ENCODE peak calls at places on chromosomes 3 and 15, in five cellular contexts. W is neuronal stem cell, Z is H9, H is H1, L is trophoblast cell. U is an unnamed sample.

GRCh38 chr15:71756574-71757352 is 53.6 kb upstream of the NR2E3 start:
- DNase-seq in W (no peak), Z (no peak), H (no peak), L (peak; percentile 94), U (no peak)

GRCh38 chr15:25640381-25640780 is 201.6 kb upstream of the UBE3A start:
- DNase-seq in W (no peak), Z (no peak), H (no peak), L (peak; percentile 90), U (no peak)

GRCh38 chr3:117346878-117347277 is 637.3 kb downstream of the TUSC7 start:
- DNase-seq in W (no peak), Z (no peak), H (no peak), L (no peak), U (no peak)

GRCh38 chr3:36496734-36497133 is 116.4 kb downstream of the STAC start:
- DNase-seq in W (no peak), Z (no peak), H (no peak), L (peak; percentile 57), U (peak; percentile 33)

GRCh38 chr15:89649716-89650115 is 5.6 kb downstream of the KIF7 start:
- DNase-seq in W (no peak), Z (no peak), H (no peak), L (no peak), U (no peak)

GRCh38 chr3:13963137-13963886 is 83.4 kb upstream of the WNT7A start:
- DNase-seq in W (no peak), Z (no peak), H (no peak), L (peak; percentile 40), U (no peak)

GRCh38 chr15:73296621-73297353 is 72.0 kb downstream of the HCN4 start:
- DNase-seq in W (no peak), Z (no peak), H (no peak), L (no peak), U (no peak)

GRCh38 chr3:134027631-134028030 is 2.1 kb downstream of the SLCO2A1 start:
- DNase-seq in W (no peak), Z (no peak), H (no peak), L (peak; percentile 91), U (no peak)

GRCh38 chr3:123719785-123720531 is 135.1 kb upstream of the HACD2 start:
- DNase-seq in W (no peak), Z (no peak), H (no peak), L (no peak), U (no peak)

GRCh38 chr3:143973352-143974021 is 1.9 kb downstream of the DIPK2A start:
- DNase-seq in W (no peak), Z (no peak), H (no peak), L (no peak), U (peak; percentile 49)

GRCh38 chr3:46661776-46662766 is 31.4 kb downstream of the ALS2CL start:
- DNase-seq in W (no peak), Z (peak; percentile 46), H (no peak), L (no peak), U (no peak)

GRCh38 chr3:122679467-122680291 is 960 bp upstream of the PARP14 start:
- DNase-seq in W (no peak), Z (peak; percentile 29), H (no peak), L (peak; percentile 12), U (peak; percentile 42)

GRCh38 chr15:89002281-89002761 is 85.9 kb upstream of the ABHD2 start:
- DNase-seq in W (no peak), Z (no peak), H (no peak), L (no peak), U (peak; percentile 91)

GRCh38 chr3:157999246-157999645 is 107.0 kb downstream of the SHOX2 start:
- DNase-seq in W (no peak), Z (no peak), H (no peak), L (no peak), U (no peak)

GRCh38 chr3:14353486-14353885 is 48.9 kb upstream of the SLC6A6 start:
- DNase-seq in W (no peak), Z (peak; percentile 49), H (no peak), L (no peak), U (peak; percentile 52)

GRCh38 chr3:151327571-151328198 is 1.7 kb downstream of the P2RY13 start:
- DNase-seq in W (no peak), Z (no peak), H (no peak), L (peak; percentile 61), U (peak; percentile 33)

GRCh38 chr15:90493647-90494046 is 36.1 kb upstream of the CRTC3 start:
- DNase-seq in W (no peak), Z (no peak), H (no peak), L (no peak), U (no peak)

GRCh38 chr3:191492601-191493000 is 31.6 kb downstream of the PYDC2 start:
- DNase-seq in W (no peak), Z (no peak), H (no peak), L (no peak), U (no peak)

GRCh38 chr3:11367116-11367781 is 95.1 kb downstream of the ATG7 start:
- DNase-seq in W (no peak), Z (no peak), H (no peak), L (no peak), U (peak; percentile 94)

GRCh38 chr3:27666708-27667107 is 55.4 kb downstream of the EOMES start:
- DNase-seq in W (peak; percentile 71), Z (peak; percentile 87), H (peak; percentile 41), L (peak; percentile 35), U (peak; percentile 56)

GRCh38 chr3:127214990-127215389 is 22.1 kb downstream of the PRR23E start:
- DNase-seq in W (peak; percentile 15), Z (no peak), H (no peak), L (no peak), U (no peak)

GRCh38 chr3:198032445-198032936 is 72.5 kb downstream of the LMLN start:
- DNase-seq in W (no peak), Z (peak; percentile 27), H (no peak), L (no peak), U (no peak)

GRCh38 chr3:188605231-188605630 is 451.3 kb downstream of the LPP start:
- DNase-seq in W (no peak), Z (no peak), H (no peak), L (no peak), U (no peak)

GRCh38 chr15:75121547-75121946 is 80.1 kb upstream of the C15orf39 start:
- DNase-seq in W (no peak), Z (no peak), H (no peak), L (no peak), U (no peak)

GRCh38 chr3:45583021-45583851 is 11.3 kb upstream of the LIMD1 start:
- DNase-seq in W (no peak), Z (no peak), H (no peak), L (no peak), U (no peak)

GRCh38 chr3:195865752-195866151 is 42.6 kb downstream of the TNK2 start:
- DNase-seq in W (no peak), Z (no peak), H (no peak), L (no peak), U (no peak)

GRCh38 chr3:121488628-121489027 is 57.2 kb downstream of the POLQ start:
- DNase-seq in W (no peak), Z (no peak), H (no peak), L (peak; percentile 3), U (no peak)

GRCh38 chr15:75578206-75578947 is 738 bp downstream of the PTPN9 start:
- DNase-seq in W (peak; percentile 27), Z (peak; percentile 34), H (no peak), L (peak; percentile 49), U (no peak)

GRCh38 chr3:31043184-31043819 is 148.8 kb upstream of the GADL1 start:
- DNase-seq in W (no peak), Z (no peak), H (no peak), L (peak; percentile 97), U (peak; percentile 56)

GRCh38 chr3:101858464-101858863 is 9.2 kb downstream of the NFKBIZ start:
- DNase-seq in W (no peak), Z (no peak), H (no peak), L (no peak), U (peak; percentile 37)

GRCh38 chr3:191198886-191199285 is at the start of gene OSTN:
- DNase-seq in W (no peak), Z (no peak), H (no peak), L (no peak), U (no peak)

GRCh38 chr3:170862618-170863374 is 7.2 kb downstream of the RPL22L1 start:
- DNase-seq in W (no peak), Z (no peak), H (no peak), L (peak; percentile 78), U (no peak)
- H2BK12ac ChIP-seq in W (no peak overlapping the region), Z (no peak overlapping the region), H (no peak overlapping the region), L (no peak overlapping the region), U (no peak overlapping the region)

DNA sequence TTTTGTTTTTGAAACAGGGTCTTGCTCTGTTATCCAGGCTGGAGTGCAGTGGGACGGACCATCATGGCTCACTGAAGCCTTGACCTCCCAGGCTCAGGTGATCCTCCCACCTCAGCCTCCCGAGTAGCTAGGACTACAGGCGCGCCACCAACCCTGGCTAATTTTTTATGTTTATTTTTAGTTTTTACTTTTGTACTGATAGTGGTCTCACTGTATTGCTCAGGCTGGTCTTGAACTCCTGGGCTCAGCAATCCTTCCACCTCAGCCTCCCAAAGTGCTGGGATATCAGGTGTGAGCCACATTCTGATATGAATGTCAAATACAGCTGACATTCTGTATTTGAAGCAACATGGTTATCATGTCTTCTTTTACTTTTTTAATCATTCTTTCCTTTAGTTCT is 8.6 kb upstream of the CNTN4 start:
- DNase-seq in W (no peak), Z (no peak), H (no peak), L (no peak), U (no peak)
- H2BK12ac ChIP-seq in W (no peak overlapping the region), Z (no peak overlapping the region), H (no peak overlapping the region), L (no peak overlapping the region), U (no peak overlapping the region)

DNA sequence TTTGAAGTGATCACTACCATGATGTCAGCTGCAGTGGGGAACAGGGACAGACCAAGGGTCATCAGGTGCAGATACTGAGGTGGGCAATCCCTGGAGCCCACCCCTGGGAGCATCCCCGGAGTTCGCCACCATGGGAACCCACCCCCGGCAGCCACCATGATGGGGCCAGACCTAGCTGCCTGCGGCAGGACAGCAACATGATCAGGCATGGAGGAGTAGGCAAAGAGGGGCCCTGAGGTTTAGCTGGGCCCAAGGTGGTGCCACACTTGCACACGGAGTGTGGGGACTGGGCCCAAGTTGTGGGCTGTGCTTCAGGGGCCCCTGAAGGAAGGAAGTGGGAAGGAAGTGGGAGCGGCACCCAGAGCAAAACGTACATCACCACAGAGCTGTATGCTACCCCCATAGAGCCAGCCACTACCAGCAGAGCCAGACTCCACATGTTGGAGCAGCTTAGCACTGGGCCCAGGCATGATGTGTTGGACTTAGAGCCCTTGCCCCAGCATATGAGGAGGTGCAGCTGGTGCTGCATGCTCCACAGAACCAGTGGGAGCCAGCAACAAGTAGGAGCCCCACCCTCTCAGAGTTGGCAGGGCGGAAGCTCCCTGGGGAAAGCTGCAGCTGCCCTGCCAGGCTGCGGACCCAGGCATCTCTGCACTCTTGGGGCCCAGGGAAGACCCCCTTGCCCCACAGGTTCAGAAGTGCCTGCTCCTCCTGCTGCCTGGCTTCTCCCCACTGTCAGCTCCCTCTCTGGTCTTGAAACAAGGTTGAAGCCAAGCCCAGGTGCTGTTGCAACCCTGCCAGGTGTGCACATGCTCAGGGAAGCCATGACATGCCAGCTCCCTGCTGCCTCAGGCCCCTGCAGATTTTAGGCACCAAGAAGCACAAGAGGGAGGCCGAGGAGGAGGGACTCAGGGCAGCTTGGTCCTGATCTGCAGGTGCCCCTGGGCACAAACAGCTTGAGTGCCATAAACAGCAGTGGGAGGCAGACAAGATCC is 515.3 kb downstream of the ZBBX start:
- DNase-seq in W (no peak), Z (no peak), H (no peak), L (no peak), U (no peak)
- H2BK12ac ChIP-seq in W (no peak overlapping the region), Z (no peak overlapping the region), H (no peak overlapping the region), L (no peak overlapping the region), U (no peak overlapping the region)

DNA sequence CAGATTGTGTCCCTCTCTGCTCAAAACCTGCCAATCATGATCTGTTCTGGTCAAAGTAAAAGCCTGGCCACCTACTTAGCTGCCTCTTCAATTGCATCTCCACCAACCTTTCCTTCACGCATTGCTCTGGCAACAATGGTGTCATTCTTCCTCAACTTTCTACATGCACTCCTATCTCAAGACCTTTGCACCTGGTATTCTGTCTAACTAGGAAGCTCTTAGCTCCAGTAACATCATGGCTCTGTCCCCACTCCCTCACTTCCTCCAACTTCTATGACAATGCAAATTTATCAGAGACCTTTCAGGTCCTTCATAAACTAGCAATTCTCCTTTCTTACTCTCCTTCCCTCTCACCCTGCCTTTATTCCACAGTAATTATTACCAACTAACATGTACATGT is 267.4 kb upstream of the ARL6 start:
- DNase-seq in W (no peak), Z (no peak), H (no peak), L (no peak), U (no peak)
- H2BK12ac ChIP-seq in W (no peak overlapping the region), Z (no peak overlapping the region), H (no peak overlapping the region), L (no peak overlapping the region), U (no peak overlapping the region)

U was measured in mesenchymal stem cell.